ENCODE peak calls at places on chromosomes 12 and 14, in six cellular contexts. G, S, Q, M, A and U are unnamed samples.

GRCh38 chr14:29321646-29322045 is 555.1 kb downstream of the FOXG1 start:
- DNase-seq in A (no peak), S (peak; percentile 5), G (no peak), Q (no peak), M (no peak), U (no peak)

GRCh38 chr14:49679271-49679670 is 8.7 kb downstream of the POLE2 start:
- DNase-seq in M (no peak), G (no peak), Q (no peak), S (no peak), A (no peak), U (no peak)

GRCh38 chr14:50366589-50366988 is 30.1 kb downstream of the CDKL1 start:
- DNase-seq in Q (no peak), M (no peak), S (no peak), G (no peak), A (no peak), U (no peak)

GRCh38 chr14:36944307-36945010 is 227.9 kb downstream of the SLC25A21 start:
- DNase-seq in G (peak; percentile 20), A (no peak), S (peak; percentile 5), M (no peak), Q (no peak), U (no peak)

GRCh38 chr12:19198272-19198671 is 68.7 kb downstream of the PLEKHA5 start:
- DNase-seq in M (no peak), A (no peak), Q (no peak), S (peak; percentile 32), G (peak; percentile 47), U (no peak)

GRCh38 chr12:22334696-22335290 is at the start of gene ST8SIA1:
- DNase-seq in G (peak; percentile 42), S (no peak), Q (peak; percentile 6), M (peak; percentile 60), A (peak; percentile 46), U (no peak)

GRCh38 chr12:89391726-89392336 is 39.5 kb upstream of the DUSP6 start:
- DNase-seq in S (no peak), G (no peak), M (no peak), A (no peak), Q (no peak), U (no peak)

GRCh38 chr12:127822743-127823433 is 444.1 kb upstream of the TMEM132C start:
- DNase-seq in S (no peak), G (no peak), A (no peak), M (no peak), Q (no peak), U (no peak)

GRCh38 chr14:58816416-58817115 is 178.8 kb downstream of the DACT1 start:
- DNase-seq in S (no peak), M (no peak), A (no peak), G (no peak), Q (no peak), U (no peak)

GRCh38 chr14:92906420-92906819 is 16.5 kb upstream of the CHGA start:
- DNase-seq in M (no peak), S (no peak), Q (no peak), G (no peak), A (no peak), U (no peak)

GRCh38 chr12:26373606-26374495 is 178.5 kb downstream of the SSPN start:
- DNase-seq in S (no peak), G (peak; percentile 68), Q (no peak), A (no peak), M (no peak), U (no peak)

GRCh38 chr14:50821471-50822464 is 9.2 kb downstream of the NIN start:
- DNase-seq in M (peak; percentile 39), S (no peak), G (peak; percentile 53), Q (no peak), A (peak; percentile 41), U (no peak)

GRCh38 chr12:508795-509194 is 49.1 kb downstream of the B4GALNT3 start:
- DNase-seq in S (no peak), G (no peak), A (no peak), M (no peak), Q (no peak), U (no peak)

GRCh38 chr12:52256165-52256935 is 18.1 kb upstream of the KRT86 start:
- DNase-seq in Q (no peak), S (no peak), G (no peak), A (no peak), M (no peak), U (no peak)

GRCh38 chr12:122207391-122207790 is 3.9 kb downstream of the B3GNT4 start:
- DNase-seq in S (no peak), A (no peak), M (no peak), Q (no peak), G (no peak), U (no peak)

GRCh38 chr14:63852271-63852816 is 460 bp upstream of the SYNE2 start:
- DNase-seq in G (no peak), S (no peak), A (no peak), M (no peak), Q (no peak), U (no peak)

GRCh38 chr12:122867701-122868461 is 28.0 kb downstream of the VPS37B start:
- DNase-seq in S (no peak), G (peak; percentile 79), M (no peak), Q (no peak), A (peak; percentile 13), U (no peak)

GRCh38 chr12:111434680-111435338 is 29.1 kb downstream of the SH2B3 start:
- DNase-seq in A (peak; percentile 86), S (no peak), Q (peak; percentile 86), G (no peak), M (peak; percentile 77), U (no peak)

GRCh38 chr14:94180655-94181271 is 6.6 kb downstream of the PPP4R4 start:
- DNase-seq in A (no peak), S (no peak), Q (peak; percentile 53), G (peak; percentile 29), M (peak; percentile 43), U (no peak)

GRCh38 chr14:31881531-31882310 is 195.4 kb upstream of the ARHGAP5 start:
- DNase-seq in S (no peak), A (no peak), M (no peak), Q (no peak), G (no peak), U (no peak)

GRCh38 chr12:93813972-93814821 is 137.0 kb downstream of the CRADD start:
- DNase-seq in S (no peak), M (no peak), Q (peak; percentile 29), G (no peak), A (no peak), U (no peak)

GRCh38 chr14:33457617-33458016 is 493.3 kb downstream of the EGLN3 start:
- DNase-seq in S (no peak), G (peak; percentile 54), Q (no peak), A (no peak), M (no peak), U (no peak)

GRCh38 chr12:119687344-119687865 is 19.5 kb downstream of the PRKAB1 start:
- DNase-seq in A (no peak), Q (no peak), G (no peak), S (no peak), M (no peak), U (no peak)

GRCh38 chr14:101065246-101065645 is 161.7 kb upstream of the RTL1 start:
- DNase-seq in M (no peak), S (no peak), A (no peak), G (no peak), Q (no peak), U (no peak)

GRCh38 chr12:105418821-105419291 is 88.4 kb downstream of the C12orf75 start:
- DNase-seq in A (no peak), G (no peak), S (no peak), Q (no peak), M (no peak), U (no peak)